ENCODE peak calls at places on chromosomes 13 and 19, in six cellular contexts. P is A549, Y is heart right ventricle, A is cardiac muscle cell, V is suprapubic skin, D is aorta. W is an unnamed sample.

GRCh38 chr13:39105110-39105509 is 66.9 kb downstream of the NHLRC3 start:
- DNase-seq in D (no peak), A (peak; percentile 54), Y (no peak), V (no peak), P (no peak), W (no peak)

GRCh38 chr19:49359851-49360845 is 2.1 kb downstream of the TEAD2 start:
- DNase-seq in P (no peak), V (no peak), D (no peak), Y (no peak), A (no peak), W (no peak)

GRCh38 chr13:62158520-62158919 is 742.9 kb upstream of the PCDH20 start:
- DNase-seq in Y (no peak), P (no peak), D (no peak), A (no peak), V (no peak), W (no peak)

GRCh38 chr19:19259741-19260140 is 13.4 kb downstream of the TM6SF2 start:
- DNase-seq in Y (no peak), D (no peak), P (peak; percentile 53), A (no peak), V (no peak), W (no peak)

GRCh38 chr19:40621966-40622772 is 21.0 kb downstream of the LTBP4 start:
- DNase-seq in V (no peak), P (no peak), Y (no peak), D (no peak), A (no peak), W (no peak)

GRCh38 chr13:85616275-85616674 is 182.9 kb downstream of the SLITRK6 start:
- DNase-seq in Y (no peak), D (no peak), V (no peak), P (no peak), A (no peak), W (no peak)

GRCh38 chr19:46678110-46678732 is 17.2 kb upstream of the DACT3 start:
- DNase-seq in V (no peak), D (no peak), P (peak; percentile 64), Y (no peak), A (peak; percentile 36), W (peak; percentile 60)

GRCh38 chr19:6065685-6066365 is 44.5 kb downstream of the RFX2 start:
- DNase-seq in V (peak; percentile 82), P (peak; percentile 66), A (no peak), Y (peak; percentile 66), D (peak; percentile 73), W (peak; percentile 58)

GRCh38 chr13:43132228-43132627 is 108.8 kb downstream of the DNAJC15 start:
- DNase-seq in Y (peak; percentile 21), V (no peak), P (peak; percentile 19), A (peak; percentile 67), D (no peak), W (no peak)

GRCh38 chr19:36163813-36164212 is 11.6 kb upstream of the COX7A1 start:
- DNase-seq in D (no peak), Y (no peak), A (no peak), V (no peak), P (no peak), W (no peak)

GRCh38 chr19:12774588-12775555 is at the start of gene HOOK2:
- DNase-seq in V (peak; percentile 92), D (no peak), A (no peak), P (no peak), Y (peak; percentile 58), W (peak; percentile 70)

GRCh38 chr13:102236341-102236740 is 165.5 kb downstream of the FGF14 start:
- DNase-seq in D (no peak), Y (no peak), P (no peak), V (no peak), A (no peak), W (no peak)

GRCh38 chr19:6997679-6998445 is 23.4 kb downstream of the MBD3L2B start:
- DNase-seq in P (no peak), Y (no peak), A (no peak), V (no peak), D (no peak), W (no peak)

GRCh38 chr13:100619940-100620339 is 31.4 kb upstream of the GGACT start:
- DNase-seq in A (no peak), V (no peak), Y (no peak), P (no peak), D (no peak), W (no peak)

GRCh38 chr19:17334414-17335409 is at the start of gene ANO8:
- DNase-seq in P (peak; percentile 73), D (peak; percentile 99), V (peak; percentile 97), Y (peak; percentile 99), A (peak; percentile 97), W (peak; percentile 94)

GRCh38 chr13:38755792-38756191 is 68.9 kb downstream of the FREM2 start:
- DNase-seq in Y (no peak), V (no peak), A (no peak), D (no peak), P (no peak), W (no peak)

GRCh38 chr19:16425019-16425418 is 46.8 kb downstream of the EPS15L1 start:
- DNase-seq in A (no peak), V (no peak), D (no peak), P (no peak), Y (no peak), W (no peak)

GRCh38 chr13:111398715-111399299 is 78.4 kb downstream of the TEX29 start:
- DNase-seq in A (no peak), V (peak; percentile 20), D (no peak), Y (no peak), P (no peak), W (no peak)

GRCh38 chr19:53873451-53874383 is 6.0 kb downstream of the MYADM start:
- DNase-seq in V (no peak), A (no peak), Y (no peak), P (no peak), D (no peak), W (no peak)

GRCh38 chr13:75194717-75195116 is 287.3 kb downstream of the TBC1D4 start:
- DNase-seq in Y (peak; percentile 25), V (no peak), D (no peak), A (no peak), P (no peak), W (no peak)

GRCh38 chr13:106205871-106206270 is 329.6 kb downstream of the EFNB2 start:
- DNase-seq in V (no peak), P (no peak), D (no peak), A (no peak), Y (no peak), W (no peak)

GRCh38 chr19:33683881-33684549 is 62.3 kb downstream of the CHST8 start:
- DNase-seq in P (peak; percentile 49), A (peak; percentile 92), D (peak; percentile 39), Y (peak; percentile 20), V (no peak), W (no peak)

GRCh38 chr19:48578891-48579290 is 26.9 kb downstream of the SULT2B1 start:
- DNase-seq in P (no peak), Y (no peak), V (no peak), D (no peak), A (no peak), W (no peak)

GRCh38 chr19:17755977-17756670 is 4.8 kb downstream of the FCHO1 start:
- DNase-seq in D (no peak), P (peak; percentile 49), V (no peak), Y (no peak), A (peak; percentile 83), W (no peak)

GRCh38 chr13:37138917-37139316 is 33.5 kb upstream of the CSNK1A1L start:
- DNase-seq in V (no peak), D (no peak), P (no peak), A (no peak), Y (no peak), W (no peak)

GRCh38 chr19:57398868-57399267 is 9.2 kb downstream of the ZNF548 start:
- DNase-seq in Y (no peak), P (no peak), D (no peak), V (no peak), A (no peak), W (no peak)
- H3K4me3 ChIP-seq in Y (no peak overlapping the region), P (no peak overlapping the region), D (no peak overlapping the region), V (no peak overlapping the region), A (no peak overlapping the region), W (no peak overlapping the region)

DNA sequence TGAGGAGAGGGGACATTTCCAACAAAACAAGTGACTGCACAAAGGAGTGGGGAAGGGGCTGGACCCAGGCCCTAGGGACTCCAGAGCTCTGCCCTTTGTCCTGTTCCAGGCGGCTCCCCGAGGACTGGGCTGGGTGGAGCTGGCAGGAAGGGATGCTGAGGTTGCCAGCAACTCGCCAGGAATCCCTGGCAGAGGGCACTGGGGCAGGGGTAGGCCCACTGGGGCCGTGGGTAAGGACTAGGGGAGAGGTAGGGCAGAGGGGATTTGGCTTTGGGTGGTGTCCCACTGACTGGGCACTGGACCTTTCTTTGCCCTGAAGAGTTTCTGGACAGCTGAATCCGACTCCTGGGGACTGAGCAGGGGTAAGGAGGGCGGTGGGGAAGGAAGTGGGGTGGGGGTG is 7.9 kb downstream of the LIPE start:
- DNase-seq in A (no peak), D (peak; percentile 35), V (no peak), P (no peak), Y (peak; percentile 44), W (no peak)
- H3K27ac ChIP-seq in A (no peak overlapping the region), D (no peak overlapping the region), V (no peak overlapping the region), P (no peak overlapping the region), Y (peak overlapping the region; percentile 88), W (no peak overlapping the region)

DNA sequence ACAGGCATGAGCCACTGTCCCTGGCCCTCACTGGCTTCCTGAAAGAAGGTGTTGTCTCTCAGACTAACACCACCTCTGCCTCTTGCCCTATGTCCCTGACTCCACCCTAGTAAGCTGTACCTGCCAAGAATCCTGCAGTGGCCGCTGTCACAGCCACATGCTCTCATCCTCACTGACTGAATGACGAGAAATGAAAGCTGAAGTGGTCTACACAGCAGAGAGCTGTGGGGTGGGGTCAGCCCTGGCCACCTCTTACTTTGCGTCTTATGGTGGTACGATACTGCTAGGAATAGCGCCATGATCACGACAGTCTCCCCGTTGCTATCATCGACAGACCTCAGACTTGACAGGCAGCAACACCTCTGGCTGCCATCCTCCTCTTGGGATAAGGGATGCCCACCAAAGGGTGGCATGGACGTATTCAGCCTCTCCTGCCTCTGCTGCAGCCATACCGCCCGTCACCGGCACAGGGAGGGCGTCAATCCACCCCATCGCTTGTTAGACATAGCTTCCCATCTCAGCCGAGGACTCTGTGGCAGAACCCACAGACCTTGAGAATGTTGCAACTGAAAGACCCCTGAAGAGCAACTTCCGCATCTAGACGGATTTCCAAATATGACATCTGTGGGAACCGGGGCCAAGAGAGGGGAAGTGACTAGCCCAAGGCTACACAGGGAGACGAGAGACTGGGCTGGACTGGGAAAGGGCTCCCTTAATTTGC is 809 bp downstream of the MYO1F start:
- DNase-seq in Y (no peak), A (no peak), V (no peak), D (no peak), P (no peak), W (peak; percentile 37)
- H3K4me1 ChIP-seq in Y (peaks cover 73% of the 10 kb centered on the region), A (no peaks in the 10 kb centered on the region), V (peaks cover 34% of the 10 kb centered on the region), D (no peaks in the 10 kb centered on the region), P (peaks cover 23% of the 10 kb centered on the region), W (peaks cover 78% of the 10 kb centered on the region)

GRCh38 chr13:98157609-98158008 is 14.7 kb downstream of the FARP1 start:
- DNase-seq in Y (no peak), P (no peak), D (no peak), A (no peak), V (no peak), W (no peak)
- H3K4me3 ChIP-seq in Y (no peak overlapping the region), P (no peak overlapping the region), D (no peak overlapping the region), A (no peak overlapping the region), V (no peak overlapping the region), W (no peak overlapping the region)

GRCh38 chr19:51065221-51065960 is 499 bp upstream of the KLK13 start:
- DNase-seq in A (no peak), V (no peak), D (no peak), Y (no peak), P (no peak), W (no peak)
- H3K27ac ChIP-seq in A (no peak overlapping the region), V (peak overlapping the region; percentile 62), D (no peak overlapping the region), Y (no peak overlapping the region), P (peak overlapping the region; percentile 67), W (no peak overlapping the region)